ENCODE peak calls at places on chromosomes 6 and 20, in seven cellular contexts. W is A549, A is esophagus squamous epithelium, V is endothelial cell of umbilical vein, M is Peyer's patch, T is right lobe of liver, N is H1. Y is an unnamed sample.

GRCh38 chr20:44186674-44187053 is 324 bp downstream of the JPH2 start:
- DNase-seq in A (no peak), W (no peak), N (no peak), M (no peak), T (no peak), V (no peak), Y (no peak)

GRCh38 chr6:41228616-41229015 is 467 bp downstream of the TREML4 start:
- DNase-seq in W (peak; percentile 37), N (no peak), A (no peak), V (no peak), T (no peak), M (no peak), Y (no peak)

GRCh38 chr6:139568956-139569538 is 194.6 kb upstream of the CITED2 start:
- DNase-seq in W (no peak), V (peak; percentile 80), N (no peak), M (no peak), T (no peak), A (no peak), Y (no peak)

GRCh38 chr6:41712651-41713103 is 22.7 kb downstream of the TFEB start:
- DNase-seq in M (no peak), A (no peak), V (no peak), W (peak; percentile 70), N (no peak), T (peak; percentile 86), Y (peak; percentile 35)

GRCh38 chr20:49838546-49838945 is 25.9 kb downstream of the SLC9A8 start:
- DNase-seq in T (no peak), M (no peak), V (no peak), N (no peak), A (no peak), W (no peak), Y (no peak)

GRCh38 chr6:3296537-3297453 is 38.0 kb downstream of the PSMG4 start:
- DNase-seq in N (no peak), A (no peak), V (no peak), T (peak; percentile 34), W (peak; percentile 35), M (no peak), Y (no peak)

GRCh38 chr6:149961728-149962425 is 1.9 kb upstream of the ULBP1 start:
- DNase-seq in V (peak; percentile 34), T (no peak), A (no peak), M (no peak), W (peak; percentile 53), N (no peak), Y (no peak)

GRCh38 chr6:36610576-36611336 is 16.6 kb downstream of the SRSF3 start:
- DNase-seq in N (no peak), W (no peak), V (no peak), A (no peak), M (no peak), T (peak; percentile 32), Y (no peak)

GRCh38 chr6:163404825-163405265 is 9.7 kb upstream of the QKI start:
- DNase-seq in A (no peak), V (peak; percentile 61), W (no peak), N (no peak), T (peak; percentile 59), M (no peak), Y (no peak)

GRCh38 chr6:72720464-72720863 is 98.6 kb downstream of the KCNQ5 start:
- DNase-seq in A (no peak), T (no peak), M (no peak), N (no peak), W (no peak), V (no peak), Y (no peak)

GRCh38 chr20:951384-952169 is 35.4 kb upstream of the ANGPT4 start:
- DNase-seq in W (peak; percentile 19), V (no peak), N (no peak), M (no peak), A (no peak), T (peak; percentile 23), Y (no peak)

GRCh38 chr20:6492396-6493055 is 275.0 kb upstream of the BMP2 start:
- DNase-seq in A (no peak), N (no peak), W (no peak), M (no peak), V (peak; percentile 25), T (no peak), Y (no peak)

GRCh38 chr6:75689576-75689975 is 59.5 kb upstream of the MYO6 start:
- DNase-seq in A (no peak), M (no peak), W (no peak), T (no peak), N (no peak), V (no peak), Y (no peak)

GRCh38 chr6:122754191-122754731 is 25.3 kb upstream of the FABP7 start:
- DNase-seq in M (no peak), W (no peak), N (no peak), V (no peak), A (no peak), T (no peak), Y (no peak)

GRCh38 chr20:61447950-61448349 is 195.9 kb downstream of the CDH4 start:
- DNase-seq in V (no peak), M (no peak), N (no peak), A (no peak), W (no peak), T (no peak), Y (no peak)

GRCh38 chr20:57312138-57312537 is 17.5 kb upstream of the SPO11 start:
- DNase-seq in M (no peak), A (no peak), T (no peak), N (no peak), W (no peak), V (no peak), Y (no peak)
- TF ChIP-seq POLR2A in M (no peak), A (no peak), T (no peak), N (no peak), W (no peak), V (no peak), Y (no peak)

DNA sequence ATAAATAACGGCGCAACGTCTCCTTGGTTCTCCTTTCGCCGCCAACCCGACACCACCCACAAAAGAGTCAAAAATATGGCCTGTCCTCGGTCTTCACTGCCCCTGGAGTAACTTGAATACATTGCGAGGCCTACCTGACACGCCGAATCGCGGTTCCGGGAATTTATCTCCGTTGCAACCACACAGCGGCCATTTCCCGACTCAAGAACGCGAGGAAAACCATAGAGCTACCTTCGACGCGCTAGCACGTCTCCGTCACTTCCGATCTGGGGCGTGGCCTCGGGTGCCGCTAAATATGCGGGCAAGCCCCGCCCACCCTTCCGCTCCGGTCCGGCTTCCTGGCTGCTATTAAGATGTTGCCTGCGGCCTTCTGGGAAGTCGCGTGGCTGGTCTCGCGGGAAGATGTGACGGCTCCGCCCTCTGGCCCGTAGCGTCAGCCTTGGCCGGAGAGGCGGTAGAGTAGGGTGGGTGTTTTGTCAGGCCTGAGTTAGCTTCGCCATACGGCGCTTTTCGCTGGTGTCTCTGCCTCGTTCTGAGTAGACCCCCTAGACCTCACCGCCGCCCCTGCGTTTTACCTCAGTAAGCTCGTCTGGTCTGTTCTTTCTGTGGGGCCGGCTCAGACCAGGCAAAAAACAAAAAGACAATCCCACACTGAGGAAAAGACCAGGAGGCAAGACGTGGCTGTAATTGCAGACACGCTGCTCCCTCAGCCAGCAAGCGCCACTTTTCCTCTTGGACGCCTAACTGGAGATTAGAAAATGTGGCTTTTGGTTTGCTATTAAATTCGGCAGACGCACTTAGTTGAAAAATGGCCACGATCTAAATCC is at the start of gene BCLAF1:
- DNase-seq in A (peak; percentile 99), T (peak; percentile 100), N (peak; percentile 98), V (peak; percentile 100), W (peak; percentile 98), M (peak; percentile 100), Y (peak; percentile 99)
- TF ChIP-seq CTCF in A (peak; percentile 3), T (no peak), N (no peak), V (no peak), W (no peak), M (no peak), Y (no peak)

GRCh38 chr20:47705497-47705856 is 79.8 kb downstream of the SULF2 start:
- DNase-seq in A (no peak), M (no peak), N (no peak), T (no peak), W (no peak), V (no peak), Y (no peak)

GRCh38 chr20:47704746-47705496 is 80.4 kb downstream of the SULF2 start:
- DNase-seq in N (no peak), T (no peak), A (no peak), V (no peak), W (no peak), M (no peak), Y (no peak)

GRCh38 chr20:47703748-47704147 is 81.5 kb downstream of the SULF2 start:
- DNase-seq in T (no peak), V (no peak), M (no peak), A (no peak), N (no peak), W (no peak), Y (no peak)

GRCh38 chr20:47708140-47708807 is 77.0 kb downstream of the SULF2 start:
- DNase-seq in A (no peak), V (no peak), T (no peak), N (no peak), W (no peak), M (no peak), Y (no peak)

DNA sequence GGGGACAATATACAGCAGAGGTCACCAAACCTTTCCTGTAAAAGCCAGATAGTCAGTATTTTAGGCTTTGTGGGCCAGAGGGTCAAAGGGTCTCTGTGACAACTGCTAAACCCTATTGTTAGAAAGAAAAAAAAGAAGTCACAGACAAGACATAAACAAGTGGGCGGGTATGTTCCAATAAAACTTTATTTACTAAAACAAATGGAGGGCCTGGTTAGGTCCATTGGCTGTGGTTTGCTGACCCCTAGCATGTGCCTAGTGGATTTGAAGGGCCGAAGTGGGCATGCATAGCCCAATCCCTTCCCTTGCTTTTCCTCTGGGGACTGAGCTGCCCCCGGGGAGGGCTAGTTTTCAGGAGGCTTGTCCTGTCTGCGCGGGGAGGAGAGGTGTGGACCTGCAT is 78.9 kb downstream of the SULF2 start:
- DNase-seq in N (no peak), V (no peak), T (no peak), A (no peak), M (no peak), W (no peak), Y (no peak)
- H3K4me1 ChIP-seq in N (no peaks in the 10 kb centered on the region), V (peaks cover 4% of the 10 kb centered on the region), T (no peaks in the 10 kb centered on the region), A (no peaks in the 10 kb centered on the region), M (no peaks in the 10 kb centered on the region), W (peaks cover 9% of the 10 kb centered on the region), Y (no peaks in the 10 kb centered on the region)

GRCh38 chr20:40689943-40690835 is 1.2 kb upstream of the MAFB start:
- DNase-seq in W (peak; percentile 86), N (peak; percentile 82), A (no peak), V (peak; percentile 81), T (peak; percentile 95), M (peak; percentile 57), Y (peak; percentile 92)

GRCh38 chr20:40687384-40688128 is 1.5 kb downstream of the MAFB start:
- DNase-seq in T (peak; percentile 80), M (no peak), W (no peak), A (no peak), V (peak; percentile 52), N (no peak), Y (no peak)

GRCh38 chr20:40690836-40691565 is 2.0 kb upstream of the MAFB start:
- DNase-seq in N (no peak), T (no peak), W (no peak), A (no peak), V (no peak), M (no peak), Y (no peak)

GRCh38 chr20:40688129-40689099 is 622 bp downstream of the MAFB start:
- DNase-seq in N (no peak), T (peak; percentile 57), W (peak; percentile 31), M (no peak), A (no peak), V (no peak), Y (no peak)

GRCh38 chr20:40689100-40689942 is at the start of gene MAFB:
- DNase-seq in N (peak; percentile 65), V (peak; percentile 95), W (peak; percentile 44), A (peak; percentile 34), M (peak; percentile 40), T (peak; percentile 97), Y (peak; percentile 92)
- TF ChIP-seq POLR2A in N (peak; percentile 88), V (peak; percentile 99), W (peak; percentile 7), A (peak; percentile 44), M (peak; percentile 87), T (peak; percentile 100), Y (peak; percentile 93)

Y was measured in tibial nerve.